ENCODE peak calls at places on chromosomes 6 and 20, in nine cellular contexts. D is ovary; Y is heart right ventricle; O is effector memory CD4-positive, alpha-beta T cell; W is cardiac muscle cell; R is left lung; Z is adrenal gland; J is heart left ventricle; T is MM.1S. K is an unnamed sample. For H3K4me1 and H3K36me3, the result is how much of the 10 kb centered on the place peaks cover.

GRCh38 chr6:165662671-165663282 is at the start of gene PDE10A:
- DNase-seq in D (no peak), Y (peak), O (no peak), W (peak), R (no peak), Z (peak), J (peak), T (no peak), K (no peak)

GRCh38 chr20:8132632-8133587 is 844 bp downstream of the PLCB1 start:
- DNase-seq in D (peak), Y (peak), O (peak), W (peak), R (peak), Z (peak), J (peak), T (no peak), K (no peak)

GRCh38 chr6:144606041-144606440 is 320.9 kb downstream of the UTRN start:
- DNase-seq in D (no peak), Y (no peak), O (no peak), W (no peak), R (no peak), Z (no peak), J (no peak), T (no peak), K (no peak)

GRCh38 chr20:61699184-61700066 is 366.3 kb downstream of the TAF4 start:
- DNase-seq in D (no peak), Y (no peak), O (no peak), W (no peak), R (no peak), Z (no peak), J (peak), T (no peak), K (no peak)

GRCh38 chr6:141552463-141552862 is 580.3 kb upstream of the GJE1 start:
- DNase-seq in D (no peak), Y (no peak), O (no peak), W (peak), R (no peak), Z (no peak), J (no peak), T (peak), K (no peak)

GRCh38 chr6:55528624-55529023 is 50.4 kb downstream of the HMGCLL1 start:
- DNase-seq in D (no peak), Y (no peak), O (no peak), W (peak), R (no peak), Z (no peak), J (no peak), T (peak), K (no peak)

GRCh38 chr6:39934060-39934757 is at the start of gene MOCS1:
- DNase-seq in D (peak), Y (peak), O (no peak), W (peak), R (peak), Z (peak), J (peak), T (peak), K (no peak)

GRCh38 chr20:46173652-46174468 is 55.7 kb downstream of the CD40 start:
- DNase-seq in D (no peak), Y (no peak), O (no peak), W (no peak), R (no peak), Z (no peak), J (no peak), T (no peak), K (no peak)

GRCh38 chr6:163405412-163406309 is 8.9 kb upstream of the QKI start:
- DNase-seq in D (peak), Y (peak), O (no peak), W (peak), R (peak), Z (peak), J (peak), T (peak), K (no peak)

GRCh38 chr6:50712291-50712690 is 1.0 kb upstream of the TFAP2D start:
- DNase-seq in D (no peak), Y (no peak), O (no peak), W (no peak), R (no peak), Z (no peak), J (no peak), T (no peak), K (no peak)

GRCh38 chr6:113936093-113936934 is 34.6 kb downstream of the HDAC2 start:
- DNase-seq in D (no peak), Y (no peak), O (no peak), W (peak), R (peak), Z (no peak), J (no peak), T (peak), K (no peak)

GRCh38 chr6:72894091-72894490 is 272.2 kb downstream of the KCNQ5 start:
- DNase-seq in D (no peak), Y (no peak), O (no peak), W (no peak), R (no peak), Z (no peak), J (no peak), T (no peak), K (no peak)

GRCh38 chr6:168299541-168300511 is 19.8 kb downstream of the DACT2 start:
- DNase-seq in D (no peak), Y (no peak), O (no peak), W (no peak), R (no peak), Z (no peak), J (no peak), T (no peak), K (no peak)

GRCh38 chr6:165186041-165186440 is 123.4 kb downstream of the C6orf118 start:
- DNase-seq in D (no peak), Y (no peak), O (no peak), W (no peak), R (no peak), Z (no peak), J (no peak), T (no peak), K (no peak)

GRCh38 chr6:111759836-111760785 is 113.1 kb downstream of the FYN start:
- DNase-seq in D (no peak), Y (no peak), O (peak), W (peak), R (no peak), Z (no peak), J (no peak), T (no peak), K (no peak)

GRCh38 chr20:38649275-38649891 is 47.8 kb downstream of the ARHGAP40 start:
- DNase-seq in D (no peak), Y (no peak), O (no peak), W (peak), R (no peak), Z (peak), J (no peak), T (no peak), K (no peak)

GRCh38 chr6:25054469-25054868 is 118.7 kb upstream of the RIPOR2 start:
- DNase-seq in D (no peak), Y (no peak), O (no peak), W (peak), R (no peak), Z (no peak), J (no peak), T (no peak), K (no peak)

GRCh38 chr20:62368629-62369507 is 1.8 kb upstream of the LAMA5 start:
- DNase-seq in D (no peak), Y (peak), O (no peak), W (peak), R (peak), Z (peak), J (peak), T (no peak), K (no peak)

GRCh38 chr6:168390746-168391400 is 50.1 kb upstream of the SMOC2 start:
- DNase-seq in D (no peak), Y (no peak), O (no peak), W (no peak), R (peak), Z (no peak), J (no peak), T (no peak), K (no peak)

GRCh38 chr6:147699637-147700036 is 191.1 kb downstream of the SAMD5 start:
- DNase-seq in D (no peak), Y (no peak), O (no peak), W (peak), R (no peak), Z (no peak), J (no peak), T (no peak), K (no peak)

GRCh38 chr20:60882776-60883303 is 369.2 kb upstream of the CDH4 start:
- DNase-seq in D (no peak), Y (no peak), O (no peak), W (no peak), R (no peak), Z (no peak), J (no peak), T (no peak), K (no peak)

GRCh38 chr6:140344149-140344913 is 969.9 kb upstream of the CITED2 start:
- DNase-seq in D (no peak), Y (no peak), O (no peak), W (peak), R (no peak), Z (no peak), J (no peak), T (no peak), K (no peak)

GRCh38 chr6:45699663-45700062 is 316.0 kb downstream of the CLIC5 start:
- DNase-seq in D (no peak), Y (no peak), O (no peak), W (no peak), R (no peak), Z (no peak), J (no peak), T (no peak), K (no peak)

GRCh38 chr20:4190792-4191519 is 175.6 kb upstream of the RNF24 start:
- DNase-seq in D (no peak), Y (no peak), O (no peak), W (no peak), R (no peak), Z (no peak), J (no peak), T (no peak), K (no peak)

GRCh38 chr20:36717657-36718056 is 28.2 kb downstream of the NDRG3 start:
- DNase-seq in D (no peak), Y (no peak), O (no peak), W (peak), R (no peak), Z (no peak), J (no peak), T (no peak), K (no peak)

GRCh38 chr20:49682798-49683197 is 30.9 kb downstream of the B4GALT5 start:
- DNase-seq in D (no peak), Y (no peak), O (no peak), W (no peak), R (no peak), Z (no peak), J (no peak), T (no peak), K (no peak)

GRCh38 chr20:49682278-49682677 is 31.4 kb downstream of the B4GALT5 start:
- DNase-seq in D (no peak), Y (no peak), O (no peak), W (no peak), R (no peak), Z (no peak), J (no peak), T (no peak), K (no peak)

GRCh38 chr20:49676581-49677291 is 36.9 kb downstream of the B4GALT5 start:
- DNase-seq in D (no peak), Y (no peak), O (peak), W (peak), R (no peak), Z (no peak), J (no peak), T (peak), K (no peak)

GRCh38 chr20:49677777-49678758 is 35.6 kb downstream of the B4GALT5 start:
- DNase-seq in D (no peak), Y (no peak), O (no peak), W (no peak), R (no peak), Z (no peak), J (no peak), T (no peak), K (no peak)

GRCh38 chr20:49680475-49680874 is 33.2 kb downstream of the B4GALT5 start:
- DNase-seq in D (no peak), Y (no peak), O (no peak), W (no peak), R (no peak), Z (no peak), J (no peak), T (no peak), K (no peak)
- H3K4me1 ChIP-seq in D (under half), Y (under half), O (under half), W (under half), R (half or more), Z (half or more), J (under half), T (under half), K (half or more)

DNA sequence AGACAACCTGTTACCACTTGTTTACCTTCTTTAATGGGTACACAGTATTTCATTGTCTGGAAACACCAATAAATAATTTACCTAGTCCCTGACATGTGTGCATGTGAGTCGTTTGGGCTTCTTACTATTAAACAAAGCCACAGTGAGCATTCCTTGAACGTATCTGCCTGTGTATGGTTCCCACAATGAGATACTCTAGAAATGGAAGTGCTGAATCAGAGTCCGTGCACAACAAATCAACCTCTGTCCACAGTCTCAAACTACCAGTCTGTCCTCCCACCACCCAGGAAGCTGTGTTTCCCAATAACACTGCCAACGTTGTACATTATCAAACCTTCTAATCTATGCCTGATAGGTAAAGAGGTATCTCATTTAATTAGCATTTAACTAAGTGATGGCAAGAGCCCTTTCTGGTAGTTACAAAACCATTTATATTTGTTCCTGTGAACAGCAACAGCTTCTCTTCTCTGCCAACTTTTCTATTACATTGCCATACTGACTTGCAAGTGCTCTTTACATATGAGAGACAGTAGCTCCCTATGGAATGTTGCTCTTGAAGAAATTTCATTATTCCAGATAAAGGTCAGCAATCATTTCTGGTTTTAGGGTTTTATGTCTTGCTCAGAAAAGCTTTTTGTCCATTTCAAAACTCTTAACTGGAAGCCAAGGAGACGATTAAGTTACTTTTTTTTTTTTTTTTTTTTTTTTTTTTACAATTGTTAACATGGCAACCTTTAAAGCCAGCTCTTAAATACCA is 14.7 kb downstream of the JAG1 start:
- DNase-seq in D (no peak), Y (no peak), O (no peak), W (no peak), R (no peak), Z (no peak), J (no peak), T (no peak), K (no peak)
- H3K36me3 ChIP-seq in D (under half), Y (under half), O (under half), W (under half), R (under half), Z (under half), J (half or more), T (under half), K (under half)

DNA sequence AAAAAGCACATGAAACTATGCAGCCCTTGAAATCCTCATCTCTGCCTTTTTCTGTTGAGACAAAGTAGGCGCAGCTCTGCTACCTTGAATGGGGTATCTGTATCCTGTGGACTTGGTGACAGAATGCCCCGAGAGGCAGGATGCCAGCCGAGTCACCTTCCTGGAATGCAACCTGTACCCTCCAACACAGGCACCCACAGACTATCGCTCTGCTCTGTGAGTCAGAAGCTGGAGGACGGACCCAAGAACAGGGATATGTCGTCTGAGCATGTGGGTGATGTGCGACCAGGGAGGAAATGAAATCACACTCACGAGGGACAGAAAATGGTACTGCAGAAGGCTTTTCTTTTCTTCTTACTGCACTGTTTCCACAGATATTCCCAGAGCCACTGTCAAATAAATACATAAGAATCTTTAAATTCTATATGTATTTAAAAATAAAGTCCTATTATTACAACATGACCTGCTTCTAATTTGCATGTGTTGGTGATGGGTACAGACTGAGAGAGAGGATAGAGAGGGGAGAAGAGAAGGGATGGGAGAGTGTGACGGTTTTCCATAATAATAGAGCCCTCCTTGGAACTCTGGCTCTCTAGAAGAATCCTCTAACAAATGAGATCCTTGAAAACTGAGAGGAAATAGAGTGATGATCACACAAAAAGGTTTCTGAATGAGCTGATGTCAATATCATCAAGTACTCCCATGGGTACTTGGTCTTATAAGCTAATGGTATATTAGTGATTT is 308.1 kb downstream of the FOXC1 start:
- DNase-seq in D (no peak), Y (no peak), O (no peak), W (peak), R (no peak), Z (no peak), J (no peak), T (no peak), K (no peak)
- H3K4me1 ChIP-seq in D (under half), Y (under half), O (under half), W (under half), R (under half), Z (under half), J (under half), T (under half), K (under half)

GRCh38 chr20:41364236-41364855 is 2.3 kb downstream of the EMILIN3 start:
- DNase-seq in D (no peak), Y (no peak), O (no peak), W (no peak), R (no peak), Z (no peak), J (peak), T (no peak), K (no peak)

GRCh38 chr20:41366546-41367392 is at the start of gene EMILIN3:
- DNase-seq in D (no peak), Y (no peak), O (no peak), W (no peak), R (no peak), Z (no peak), J (no peak), T (no peak), K (no peak)

GRCh38 chr20:41365785-41366545 is 653 bp downstream of the EMILIN3 start:
- DNase-seq in D (peak), Y (no peak), O (no peak), W (peak), R (no peak), Z (no peak), J (no peak), T (no peak), K (no peak)

GRCh38 chr20:41363601-41364000 is 3.0 kb downstream of the EMILIN3 start:
- DNase-seq in D (no peak), Y (no peak), O (no peak), W (no peak), R (no peak), Z (no peak), J (no peak), T (no peak), K (no peak)

GRCh38 chr20:41364967-41365765 is 1.5 kb downstream of the EMILIN3 start:
- DNase-seq in D (no peak), Y (no peak), O (no peak), W (no peak), R (no peak), Z (no peak), J (no peak), T (no peak), K (no peak)
- H3K36me3 ChIP-seq in D (under half), Y (under half), O (under half), W (under half), R (under half), Z (under half), J (under half), T (under half), K (under half)

GRCh38 chr6:36676142-36677058 is 2.1 kb upstream of the CDKN1A start:
- DNase-seq in D (no peak), Y (no peak), O (no peak), W (no peak), R (no peak), Z (no peak), J (no peak), T (no peak), K (no peak)

GRCh38 chr6:36677059-36677749 is 1.3 kb upstream of the CDKN1A start:
- DNase-seq in D (no peak), Y (no peak), O (no peak), W (no peak), R (no peak), Z (no peak), J (no peak), T (no peak), K (no peak)

GRCh38 chr6:36679043-36679821 is 718 bp downstream of the CDKN1A start:
- DNase-seq in D (peak), Y (peak), O (peak), W (peak), R (peak), Z (peak), J (peak), T (no peak), K (no peak)

GRCh38 chr6:36678488-36679042 is at the start of gene CDKN1A:
- DNase-seq in D (peak), Y (peak), O (peak), W (peak), R (peak), Z (peak), J (peak), T (peak), K (no peak)

GRCh38 chr6:36677753-36678487 is 594 bp upstream of the CDKN1A start:
- DNase-seq in D (no peak), Y (no peak), O (no peak), W (no peak), R (no peak), Z (no peak), J (no peak), T (no peak), K (no peak)
- H3K4me1 ChIP-seq in D (under half), Y (under half), O (under half), W (under half), R (half or more), Z (under half), J (under half), T (under half), K (under half)

GRCh38 chr20:49288784-49289696 is 11.2 kb upstream of the ZNFX1 start:
- DNase-seq in D (no peak), Y (no peak), O (no peak), W (no peak), R (no peak), Z (no peak), J (no peak), T (no peak), K (no peak)

GRCh38 chr20:49292010-49292409 is 14.2 kb upstream of the ZNFX1 start:
- DNase-seq in D (no peak), Y (no peak), O (no peak), W (no peak), R (no peak), Z (no peak), J (no peak), T (no peak), K (no peak)

GRCh38 chr20:49290608-49291191 is 12.8 kb upstream of the ZNFX1 start:
- DNase-seq in D (no peak), Y (no peak), O (no peak), W (no peak), R (no peak), Z (no peak), J (no peak), T (peak), K (no peak)

GRCh38 chr20:49293122-49293521 is 15.3 kb upstream of the ZNFX1 start:
- DNase-seq in D (no peak), Y (no peak), O (no peak), W (no peak), R (no peak), Z (no peak), J (no peak), T (no peak), K (no peak)

GRCh38 chr20:49291200-49291599 is 13.3 kb upstream of the ZNFX1 start:
- DNase-seq in D (no peak), Y (no peak), O (no peak), W (no peak), R (no peak), Z (no peak), J (no peak), T (no peak), K (no peak)
- H3K36me3 ChIP-seq in D (under half), Y (half or more), O (half or more), W (under half), R (under half), Z (under half), J (half or more), T (under half), K (half or more)

GRCh38 chr6:15344186-15344506 is 98.3 kb downstream of the JARID2 start:
- DNase-seq in D (no peak), Y (no peak), O (no peak), W (no peak), R (no peak), Z (no peak), J (no peak), T (no peak), K (no peak)
- H3K4me1 ChIP-seq in D (under half), Y (under half), O (under half), W (under half), R (under half), Z (under half), J (under half), T (under half), K (under half)

GRCh38 chr20:34998331-34998950 is 42.8 kb downstream of the MYH7B start:
- DNase-seq in D (no peak), Y (no peak), O (no peak), W (no peak), R (peak), Z (no peak), J (peak), T (no peak), K (no peak)
- H3K36me3 ChIP-seq in D (under half), Y (half or more), O (half or more), W (half or more), R (under half), Z (under half), J (half or more), T (under half), K (half or more)